ENCODE peak calls at places on chromosome 14, in nine cellular contexts. U, N, L, A, F, S, M, K and D are unnamed samples.

GRCh38 chr14:89600950-89601826 is 184.2 kb upstream of the FOXN3 start:
- DNase-seq in A (no peak), K (peak), N (no peak), M (no peak), U (no peak), L (no peak), S (no peak), F (no peak), D (no peak)

GRCh38 chr14:76977793-76978730 is 50.4 kb downstream of the IRF2BPL start:
- DNase-seq in K (peak), M (peak), A (peak), S (no peak), N (peak), F (peak), U (no peak), L (peak), D (no peak)

GRCh38 chr14:91354221-91354916 is 63.3 kb downstream of the CCDC88C start:
- DNase-seq in M (no peak), U (no peak), L (no peak), A (no peak), K (peak), S (no peak), N (no peak), F (no peak), D (no peak)

GRCh38 chr14:96962337-96962736 is 165.2 kb downstream of the VRK1 start:
- DNase-seq in F (no peak), M (no peak), N (no peak), A (no peak), U (no peak), K (no peak), L (no peak), S (no peak), D (no peak)

GRCh38 chr14:70077005-70077404 is 111.7 kb downstream of the SLC8A3 start:
- DNase-seq in K (no peak), L (no peak), F (no peak), N (peak), S (no peak), U (no peak), A (no peak), M (no peak), D (no peak)

GRCh38 chr14:96482986-96483385 is 19.2 kb upstream of the PAPOLA start:
- DNase-seq in M (no peak), L (no peak), N (no peak), A (no peak), K (no peak), F (no peak), S (no peak), U (no peak), D (no peak)

GRCh38 chr14:68928770-68929550 is 50.1 kb downstream of the ACTN1 start:
- DNase-seq in K (no peak), U (no peak), S (no peak), L (no peak), M (no peak), N (no peak), F (no peak), A (no peak), D (no peak)

GRCh38 chr14:69580009-69580577 is 5.4 kb upstream of the CCDC177 start:
- DNase-seq in N (peak), M (peak), K (peak), L (no peak), U (peak), S (peak), F (peak), A (no peak), D (no peak)

GRCh38 chr14:63193236-63193635 is 11.0 kb upstream of the RHOJ start:
- DNase-seq in S (no peak), L (no peak), M (no peak), U (no peak), K (no peak), F (no peak), N (no peak), A (no peak), D (no peak)

GRCh38 chr14:60485600-60486251 is at the start of gene C14orf39:
- DNase-seq in S (no peak), K (no peak), M (peak), U (peak), F (peak), N (no peak), L (no peak), A (no peak), D (no peak)

GRCh38 chr14:24673534-24674203 is 39.7 kb upstream of the GZMB start:
- DNase-seq in U (no peak), F (no peak), N (no peak), K (no peak), L (no peak), S (no peak), A (no peak), M (no peak), D (no peak)

GRCh38 chr14:68458840-68459469 is 333.9 kb downstream of the ZFP36L1 start:
- DNase-seq in M (peak), A (peak), S (peak), K (peak), U (peak), N (peak), F (peak), L (no peak), D (no peak)

GRCh38 chr14:21496453-21496852 is 14.7 kb downstream of the METTL3 start:
- DNase-seq in S (no peak), U (no peak), N (no peak), L (no peak), F (peak), M (peak), K (peak), A (no peak), D (no peak)

GRCh38 chr14:100536721-100537700 is 50.2 kb downstream of the BEGAIN start:
- DNase-seq in S (no peak), N (peak), M (no peak), F (no peak), A (peak), U (no peak), L (peak), K (no peak), D (no peak)

GRCh38 chr14:59771577-59771976 is 99.0 kb downstream of the RTN1 start:
- DNase-seq in U (no peak), S (no peak), K (peak), N (no peak), F (peak), L (no peak), M (peak), A (no peak), D (no peak)

GRCh38 chr14:33871394-33871793 is 79.5 kb downstream of the EGLN3 start:
- DNase-seq in S (no peak), U (no peak), F (no peak), K (no peak), A (no peak), N (no peak), L (no peak), M (no peak), D (no peak)

GRCh38 chr14:92122351-92122677 is 545 bp downstream of the CPSF2 start:
- DNase-seq in N (no peak), K (peak), M (peak), F (peak), L (no peak), S (no peak), A (peak), U (no peak), D (no peak)

GRCh38 chr14:99254391-99255009 is 17.5 kb downstream of the BCL11B start:
- DNase-seq in S (no peak), N (no peak), L (no peak), A (no peak), K (no peak), F (no peak), M (no peak), U (no peak), D (no peak)

DNA sequence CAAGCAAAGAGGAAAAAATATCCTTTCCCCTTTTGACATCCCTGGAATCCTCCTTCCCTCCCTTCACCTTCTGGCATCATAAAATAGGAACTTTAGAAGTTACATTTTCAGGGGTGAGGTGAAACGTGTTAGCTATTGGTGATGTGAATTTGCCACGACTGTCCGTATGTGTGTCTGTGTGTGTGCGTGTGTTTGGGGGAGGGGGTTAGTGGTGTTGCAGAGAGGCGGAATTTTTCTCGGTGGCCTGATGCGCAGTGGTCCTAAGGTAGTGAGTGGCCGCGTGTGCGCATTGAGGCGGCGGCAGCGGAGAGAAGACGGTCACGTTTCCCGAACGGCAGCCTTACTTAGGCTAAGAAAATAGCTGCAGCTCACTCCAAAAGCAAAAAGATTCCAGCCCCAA is 4.5 kb downstream of the FLRT2 start:
- DNase-seq in A (no peak), N (peak), K (peak), L (no peak), M (peak), S (no peak), U (peak), F (peak), D (no peak)
- TF ChIP-seq CTCF in A (no peak), N (no peak), K (no peak), L (no peak), M (no peak), S (no peak), U (no peak), F (no peak), D (no peak)

GRCh38 chr14:53953828-53954550 is 2.6 kb downstream of the BMP4 start:
- DNase-seq in N (peak), K (peak), A (peak), L (peak), S (peak), U (peak), F (peak), M (peak), D (no peak)

GRCh38 chr14:53955671-53956426 is 776 bp downstream of the BMP4 start:
- DNase-seq in A (peak), N (peak), U (peak), S (peak), L (peak), F (peak), M (no peak), K (no peak), D (no peak)

GRCh38 chr14:53955234-53955556 is 1.4 kb downstream of the BMP4 start:
- DNase-seq in N (no peak), F (no peak), A (no peak), U (no peak), K (no peak), M (no peak), S (no peak), L (no peak), D (no peak)

GRCh38 chr14:53953002-53953827 is 3.4 kb downstream of the BMP4 start:
- DNase-seq in S (peak), A (peak), N (peak), L (peak), F (peak), U (peak), M (peak), K (peak), D (no peak)

GRCh38 chr14:53954551-53955233 is 1.9 kb downstream of the BMP4 start:
- DNase-seq in S (peak), L (no peak), M (peak), F (peak), U (no peak), A (no peak), K (peak), N (peak), D (no peak)
- TF ChIP-seq CTCF in S (no peak), L (no peak), M (no peak), F (no peak), U (no peak), A (no peak), K (no peak), N (no peak), D (no peak)

GRCh38 chr14:57390806-57391562 is 598 bp downstream of the NAA30 start:
- DNase-seq in L (peak), M (peak), S (peak), F (peak), U (peak), K (peak), N (peak), A (no peak), D (no peak)
- TF ChIP-seq CTCF in L (no peak), M (no peak), S (no peak), F (no peak), U (no peak), K (no peak), N (no peak), A (no peak), D (no peak)

DNA sequence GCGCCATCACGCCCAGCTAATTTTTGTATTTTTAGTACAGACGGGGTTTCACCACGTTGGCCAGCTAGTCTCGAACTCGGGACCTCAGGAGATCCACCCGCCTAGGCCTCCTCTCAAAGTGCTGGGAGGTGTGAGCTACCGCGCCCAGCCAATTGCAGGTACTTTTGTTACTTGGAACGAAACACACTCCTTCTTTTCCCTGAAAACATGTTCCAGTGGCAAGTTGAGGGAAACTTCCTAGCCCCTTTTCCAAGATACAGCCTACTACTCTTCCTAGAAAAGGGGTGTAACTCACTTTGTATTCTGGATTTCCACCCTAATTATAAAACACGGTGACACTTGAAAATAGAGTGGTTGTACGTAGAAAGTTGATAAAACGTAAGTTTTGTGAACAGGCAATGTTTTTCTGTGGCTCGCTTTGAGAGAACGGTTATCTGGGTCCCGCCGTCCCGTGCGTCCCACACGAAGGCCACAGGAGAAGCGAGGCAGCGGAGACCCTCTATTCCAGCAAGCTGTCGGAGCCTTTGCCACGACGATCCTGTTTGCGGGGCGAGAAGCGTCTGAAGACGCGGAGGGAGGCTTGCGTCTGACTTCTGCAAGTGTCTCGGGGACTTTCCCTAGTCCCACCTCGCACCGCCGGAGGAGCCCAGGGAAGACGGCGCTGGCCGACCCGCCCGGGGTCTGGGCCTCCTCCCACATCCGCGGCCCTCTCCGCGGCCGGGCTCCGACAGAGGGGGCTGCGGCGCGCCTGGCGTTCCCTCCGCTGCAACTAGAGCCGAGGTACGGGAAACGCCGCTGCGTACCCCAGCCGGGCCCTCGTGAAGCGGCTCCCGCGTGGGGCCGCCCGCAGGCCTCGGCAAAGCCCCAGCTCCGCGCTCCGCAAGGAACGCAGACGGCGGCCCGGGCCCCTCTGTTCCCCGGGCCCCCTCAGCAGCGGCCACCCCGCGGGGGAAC is 745 bp downstream of the CDCA4 start:
- DNase-seq in A (no peak), N (peak), M (peak), K (peak), F (no peak), U (peak), L (peak), S (peak), D (no peak)
- TF ChIP-seq CTCF in A (no peak), N (no peak), M (peak), K (no peak), F (no peak), U (peak), L (no peak), S (no peak), D (no peak)

GRCh38 chr14:102774391-102775153 is 2.7 kb upstream of the TRAF3 start:
- DNase-seq in S (peak), U (peak), F (peak), M (peak), K (peak), L (no peak), N (peak), A (peak), D (peak)

GRCh38 chr14:102770910-102771543 is 6.2 kb upstream of the TRAF3 start:
- DNase-seq in U (no peak), A (no peak), M (no peak), K (no peak), L (peak), F (no peak), S (no peak), N (no peak), D (no peak)

GRCh38 chr14:102770147-102770909 is 6.9 kb upstream of the TRAF3 start:
- DNase-seq in L (peak), A (no peak), N (no peak), F (no peak), U (no peak), M (no peak), K (no peak), S (no peak), D (no peak)

GRCh38 chr14:102775855-102776760 is 1.1 kb upstream of the TRAF3 start:
- DNase-seq in L (no peak), S (no peak), N (peak), A (peak), F (peak), M (peak), K (peak), U (no peak), D (no peak)

DNA sequence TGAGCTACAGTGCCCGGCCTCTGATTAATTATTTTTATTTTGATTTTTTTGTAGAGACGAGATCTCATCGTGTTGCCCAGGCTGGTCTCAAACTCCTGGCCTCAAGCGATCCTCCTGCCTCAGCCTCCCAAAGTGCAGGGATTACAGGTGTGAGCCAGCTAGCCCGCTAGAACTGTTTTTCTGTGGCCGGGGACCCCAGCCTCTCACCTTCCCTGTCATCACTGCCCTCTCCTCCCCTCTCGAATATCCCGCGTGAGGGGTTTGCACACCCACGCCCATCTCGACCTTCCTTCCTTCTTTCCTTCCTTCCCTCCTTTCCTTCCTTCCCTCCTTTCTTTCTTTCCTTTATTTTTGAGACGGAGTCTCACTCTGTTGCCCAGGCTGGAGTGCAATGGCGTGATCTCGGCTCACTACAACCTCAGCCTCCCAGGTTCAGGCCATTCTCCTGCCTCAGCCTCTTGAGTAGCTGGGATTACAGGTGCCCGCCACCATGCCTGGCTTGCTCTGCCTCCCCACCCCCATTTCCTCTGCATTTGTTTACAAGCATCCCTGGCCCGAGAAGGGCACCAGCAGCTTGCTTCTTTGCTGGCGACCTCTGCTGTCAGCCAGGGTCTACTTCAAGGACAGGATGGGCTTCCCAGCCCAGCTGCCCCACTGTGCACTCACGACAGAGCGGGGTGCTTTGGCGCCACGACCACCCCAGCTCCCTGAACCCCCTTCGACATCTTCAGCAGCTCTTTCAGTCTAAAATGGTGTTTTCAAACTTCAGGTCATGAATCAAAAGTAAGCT is 4.3 kb upstream of the TRAF3 start:
- DNase-seq in K (peak), F (peak), A (no peak), M (peak), N (no peak), U (peak), S (peak), L (peak), D (no peak)
- TF ChIP-seq CTCF in K (peak), F (peak), A (no peak), M (peak), N (no peak), U (no peak), S (no peak), L (no peak), D (peak)

DNA sequence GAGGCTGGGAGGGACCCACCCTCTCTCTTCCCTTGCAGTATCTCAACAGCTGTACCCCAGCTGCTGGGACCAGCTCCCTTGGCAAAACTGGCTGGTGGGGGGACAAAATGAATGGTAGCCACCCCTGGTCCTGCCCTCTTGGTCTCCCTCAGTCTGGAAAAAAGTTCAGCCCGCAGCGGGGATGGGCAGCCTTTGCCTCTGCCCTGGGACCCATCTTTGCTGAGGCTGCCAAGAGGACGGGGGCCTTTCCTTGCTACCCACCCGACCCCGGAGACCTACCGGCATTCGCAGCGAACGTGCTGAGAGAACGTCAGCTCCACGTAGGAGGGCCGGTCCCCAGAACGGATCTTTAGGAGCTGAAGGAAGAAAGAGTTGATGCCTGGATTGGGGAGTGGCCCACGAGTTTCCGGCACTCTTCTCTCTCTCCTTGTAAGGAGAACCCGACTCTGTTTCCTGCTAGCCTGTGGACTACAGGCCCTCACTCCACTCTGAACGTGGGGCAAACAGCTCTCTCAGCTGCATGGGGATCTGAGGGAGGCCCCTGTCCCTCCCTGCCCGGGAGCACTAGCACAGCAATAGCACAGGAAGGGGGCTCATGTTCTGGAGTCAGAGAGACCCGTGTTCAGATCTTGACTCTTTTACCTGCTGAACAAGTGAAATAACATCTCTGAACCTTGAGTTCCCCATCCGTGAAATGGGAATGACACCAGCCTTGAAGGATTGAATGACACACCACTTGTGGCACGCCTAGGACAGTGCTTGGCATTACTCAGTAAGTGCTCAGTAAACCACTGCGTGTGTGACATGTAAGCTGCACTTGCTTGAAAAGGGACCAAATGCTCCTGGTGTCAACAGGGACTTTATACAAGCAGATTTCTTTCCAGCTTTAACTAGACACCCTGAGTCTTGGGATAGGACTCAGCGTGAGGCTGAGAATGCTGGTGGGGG is 6.9 kb downstream of the PGF start:
- DNase-seq in K (no peak), N (no peak), A (no peak), M (no peak), S (no peak), F (no peak), U (no peak), L (no peak), D (no peak)
- TF ChIP-seq CTCF in K (no peak), N (no peak), A (no peak), M (no peak), S (no peak), F (no peak), U (no peak), L (no peak), D (no peak)